ENCODE peak calls at places on chromosomes 7 and 10, in six cellular contexts. V, O, X, P, L and K are unnamed samples.
A peak's percentile ranks its signal among the peaks of the same experiment; 100 is the strongest.

GRCh38 chr7:47402941-47403340 is 179.0 kb downstream of the TNS3 start:
- DNase-seq in V (no peak), O (peak; percentile 65), X (peak; percentile 63), P (no peak), L (peak; percentile 54), K (no peak)

GRCh38 chr10:100359030-100359432 is 12.0 kb downstream of the SCD start:
- DNase-seq in V (no peak), O (no peak), X (no peak), P (no peak), L (no peak), K (no peak)

GRCh38 chr7:37162106-37162505 is 286.6 kb downstream of the ELMO1 start:
- DNase-seq in V (no peak), O (no peak), X (no peak), P (no peak), L (no peak), K (no peak)

GRCh38 chr10:82827901-82828300 is 952.9 kb downstream of the NRG3 start:
- DNase-seq in V (no peak), O (no peak), X (no peak), P (no peak), L (no peak), K (no peak)

GRCh38 chr7:96486681-96487080 is 164.8 kb upstream of the SLC25A13 start:
- DNase-seq in V (no peak), O (no peak), X (no peak), P (no peak), L (no peak), K (no peak)

GRCh38 chr10:104123397-104123796 is 1.4 kb downstream of the SFR1 start:
- DNase-seq in V (peak; percentile 47), O (no peak), X (no peak), P (peak; percentile 36), L (no peak), K (no peak)

GRCh38 chr10:77636286-77636966 is 1.2 kb downstream of the KCNMA1 start:
- DNase-seq in V (peak; percentile 47), O (no peak), X (no peak), P (no peak), L (peak; percentile 74), K (no peak)

GRCh38 chr7:108012499-108013430 is 9.8 kb upstream of the LAMB1 start:
- DNase-seq in V (peak; percentile 50), O (no peak), X (no peak), P (no peak), L (no peak), K (no peak)

GRCh38 chr10:52779541-52780390 is 7.2 kb upstream of the MBL2 start:
- DNase-seq in V (peak; percentile 69), O (peak; percentile 77), X (no peak), P (peak; percentile 70), L (peak; percentile 66), K (peak; percentile 82)

DNA sequence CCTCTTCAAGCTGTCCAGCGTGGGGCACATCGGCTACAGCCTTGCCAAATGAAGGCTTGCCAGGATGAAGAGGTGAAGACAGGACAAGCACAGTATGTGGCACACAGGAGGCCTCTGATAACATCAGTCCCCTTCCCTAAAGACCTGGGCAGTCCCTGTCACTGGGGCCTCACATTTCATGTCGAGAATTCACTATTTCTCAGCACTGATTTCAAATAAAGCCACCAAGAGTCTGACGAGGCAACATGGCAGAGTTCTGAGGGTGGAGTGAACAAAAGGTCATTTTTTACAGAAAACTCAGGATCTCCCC is 7.7 kb downstream of the GPRIN2 start:
- DNase-seq in V (no peak), O (no peak), X (no peak), P (no peak), L (no peak), K (no peak)
- H3K27ac ChIP-seq in V (no peak overlapping the region), O (no peak overlapping the region), X (no peak overlapping the region), P (no peak overlapping the region), L (no peak overlapping the region), K (no peak overlapping the region)

DNA sequence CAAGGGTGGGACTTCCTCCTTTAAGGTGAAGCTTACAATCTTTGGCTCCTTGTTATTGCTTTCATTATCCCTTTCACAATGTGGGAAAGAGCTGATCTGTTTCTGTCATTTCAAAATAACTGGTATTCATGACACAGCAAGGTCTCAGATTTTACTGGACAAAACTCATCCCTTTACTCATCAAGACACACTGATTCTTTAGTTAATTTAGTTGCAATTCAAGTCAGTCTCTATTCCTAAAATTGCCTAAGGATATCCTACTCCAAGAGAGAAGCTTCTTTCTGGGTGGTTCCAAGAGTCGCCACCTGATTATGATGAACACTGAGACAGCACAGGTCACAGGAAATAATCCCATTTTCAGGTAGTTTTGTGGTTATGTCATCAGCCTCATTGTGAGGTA is 5.8 kb upstream of the PNLIPRP3 start:
- DNase-seq in V (no peak), O (no peak), X (no peak), P (no peak), L (no peak), K (no peak)
- H3K4me3 ChIP-seq in V (no peak overlapping the region), O (no peak overlapping the region), X (no peak overlapping the region), P (no peak overlapping the region), L (no peak overlapping the region), K (no peak overlapping the region)

DNA sequence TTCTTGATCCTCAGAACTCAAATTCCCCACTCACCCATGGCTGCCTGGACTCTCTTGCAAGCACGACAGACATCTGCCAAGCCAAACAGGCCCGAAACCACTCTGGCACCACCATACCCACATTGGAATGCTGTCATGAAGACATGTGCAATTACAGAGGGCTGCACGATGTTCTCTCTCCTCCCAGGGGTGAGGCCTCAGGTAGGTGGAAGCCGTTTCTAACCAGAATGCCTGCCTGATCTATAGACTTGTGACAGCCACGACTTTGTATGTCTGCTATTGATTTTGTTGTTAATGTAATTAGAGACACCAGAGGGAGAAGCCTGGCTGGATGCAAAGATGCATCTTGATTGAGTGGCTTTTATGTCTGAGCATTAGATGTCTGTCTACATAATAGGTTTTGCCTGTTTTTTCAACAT is 4.0 kb downstream of the BAMBI start:
- DNase-seq in V (no peak), O (no peak), X (no peak), P (no peak), L (peak; percentile 70), K (no peak)
- H3K4me1 ChIP-seq in V (no peaks in the 10 kb centered on the region), O (peaks cover 10% of the 10 kb centered on the region), X (peaks cover 4% of the 10 kb centered on the region), P (peaks cover 36% of the 10 kb centered on the region), L (peaks cover 38% of the 10 kb centered on the region), K (peaks cover 2% of the 10 kb centered on the region)

GRCh38 chr7:157204134-157204533 is 65.4 kb downstream of the UBE3C start:
- DNase-seq in V (no peak), O (no peak), X (no peak), P (no peak), L (no peak), K (no peak)

GRCh38 chr7:157208758-157209413 is 70.2 kb downstream of the UBE3C start:
- DNase-seq in V (no peak), O (no peak), X (no peak), P (no peak), L (no peak), K (no peak)

DNA sequence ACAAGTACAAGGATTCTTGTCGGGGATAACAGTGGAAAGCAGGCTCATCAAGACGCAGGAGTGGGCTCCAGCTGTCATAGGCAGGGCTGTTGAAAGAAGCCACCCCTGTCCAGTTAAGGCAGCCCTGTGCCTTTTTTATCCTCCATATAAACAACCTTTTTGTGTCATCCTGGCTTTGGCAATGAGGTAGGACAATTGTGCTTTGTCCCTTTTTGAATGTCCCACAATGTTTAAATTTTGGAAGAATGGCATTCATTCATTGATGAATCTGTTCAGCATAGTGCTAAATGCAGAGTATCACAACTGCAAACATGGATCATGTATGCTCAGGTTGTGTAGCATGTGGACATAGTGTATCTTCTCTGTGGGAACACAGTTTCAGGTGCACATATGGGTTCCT is 66.7 kb downstream of the UBE3C start:
- DNase-seq in V (no peak), O (no peak), X (no peak), P (no peak), L (no peak), K (no peak)
- H3K27ac ChIP-seq in V (no peak overlapping the region), O (no peak overlapping the region), X (no peak overlapping the region), P (no peak overlapping the region), L (no peak overlapping the region), K (no peak overlapping the region)

GRCh38 chr10:87961314-87961713 is 97.9 kb downstream of the PTEN start:
- DNase-seq in V (peak; percentile 81), O (no peak), X (no peak), P (no peak), L (no peak), K (no peak)
- H3K4me3 ChIP-seq in V (peak overlapping the region; percentile 11), O (no peak overlapping the region), X (no peak overlapping the region), P (no peak overlapping the region), L (no peak overlapping the region), K (no peak overlapping the region)

GRCh38 chr10:124689911-124690498 is 54.2 kb downstream of the FAM53B start:
- DNase-seq in V (no peak), O (no peak), X (no peak), P (no peak), L (no peak), K (no peak)

GRCh38 chr10:124686707-124687376 is 57.3 kb downstream of the FAM53B start:
- DNase-seq in V (no peak), O (no peak), X (no peak), P (no peak), L (peak; percentile 78), K (peak; percentile 62)

GRCh38 chr10:124688366-124688765 is 55.8 kb downstream of the FAM53B start:
- DNase-seq in V (no peak), O (no peak), X (no peak), P (no peak), L (no peak), K (no peak)

GRCh38 chr10:124690971-124691370 is 53.2 kb downstream of the FAM53B start:
- DNase-seq in V (no peak), O (no peak), X (no peak), P (no peak), L (no peak), K (no peak)

GRCh38 chr10:124688889-124689670 is 55.1 kb downstream of the FAM53B start:
- DNase-seq in V (no peak), O (no peak), X (no peak), P (no peak), L (no peak), K (peak; percentile 30)
- H3K4me1 ChIP-seq in V (no peaks in the 10 kb centered on the region), O (peaks cover 34% of the 10 kb centered on the region), X (peaks cover 8% of the 10 kb centered on the region), P (peaks cover 6% of the 10 kb centered on the region), L (peaks cover 7% of the 10 kb centered on the region), K (peaks cover 36% of the 10 kb centered on the region)

GRCh38 chr7:408651-409343 is 110.8 kb downstream of the PDGFA start:
- DNase-seq in V (no peak), O (peak; percentile 58), X (no peak), P (no peak), L (peak; percentile 38), K (no peak)
- H3K27ac ChIP-seq in V (no peak overlapping the region), O (no peak overlapping the region), X (no peak overlapping the region), P (no peak overlapping the region), L (no peak overlapping the region), K (no peak overlapping the region)